ENCODE peak calls at places on chromosomes 1 and 21, in eight cellular contexts. Z is activated naive CD4-positive, alpha-beta T cell; A is DMS79 treated with DMSO at 0.1 percent for 48 hours; D is NCI-H1092 treated with DMSO at 0.1 percent for 48 hours; P is GM04504; R is LHCN-M2; I is transverse colon; B is GM12864. S is an unnamed sample.

GRCh38 chr1:245825128-245825901 is 670.5 kb downstream of the KIF26B start:
- DNase-seq in A (no peak), I (no peak), D (no peak), Z (no peak), P (no peak), B (no peak), R (no peak), S (no peak)

GRCh38 chr1:38559180-38559874 is 300.2 kb downstream of the RRAGC start:
- DNase-seq in R (no peak), D (no peak), B (peak), P (no peak), I (peak), A (peak), Z (peak), S (no peak)

GRCh38 chr1:12595839-12596821 is 21.9 kb downstream of the DHRS3 start:
- DNase-seq in B (no peak), R (peak), Z (no peak), I (peak), P (peak), A (peak), D (peak), S (no peak)

GRCh38 chr1:216500273-216500967 is 77.2 kb upstream of the USH2A start:
- DNase-seq in A (no peak), D (peak), B (no peak), I (no peak), P (no peak), R (no peak), Z (no peak), S (no peak)

GRCh38 chr1:207839083-207839413 is 71.9 kb downstream of the CD34 start:
- DNase-seq in Z (no peak), R (no peak), P (no peak), A (no peak), I (no peak), D (no peak), B (no peak), S (no peak)

GRCh38 chr1:227940791-227941241 is 6.9 kb downstream of the WNT9A start:
- DNase-seq in D (no peak), I (no peak), Z (no peak), B (no peak), R (no peak), P (no peak), A (no peak), S (no peak)

GRCh38 chr1:39178541-39179431 is 25.7 kb upstream of the MACF1 start:
- DNase-seq in A (no peak), P (no peak), D (no peak), B (no peak), Z (no peak), I (no peak), R (peak), S (no peak)

GRCh38 chr1:175679931-175680652 is 63.3 kb downstream of the TNR start:
- DNase-seq in P (no peak), A (no peak), I (no peak), R (no peak), B (no peak), D (no peak), Z (no peak), S (no peak)

GRCh38 chr1:231313661-231314060 is 24.0 kb downstream of the EXOC8 start:
- DNase-seq in R (no peak), B (no peak), I (no peak), P (no peak), D (no peak), A (no peak), Z (no peak), S (no peak)

GRCh38 chr1:14136152-14136763 is 436.3 kb downstream of the PRDM2 start:
- DNase-seq in B (no peak), R (no peak), P (no peak), I (no peak), D (no peak), Z (no peak), A (peak), S (no peak)

GRCh38 chr21:20790113-20790512 is 208.1 kb upstream of the NCAM2 start:
- DNase-seq in A (no peak), B (no peak), D (no peak), P (peak), I (no peak), Z (no peak), R (no peak), S (no peak)

GRCh38 chr1:36738245-36738644 is 255.5 kb upstream of the CSF3R start:
- DNase-seq in I (no peak), Z (no peak), A (no peak), B (no peak), D (no peak), R (no peak), P (no peak), S (no peak)

GRCh38 chr1:164443166-164443565 is 115.8 kb upstream of the PBX1 start:
- DNase-seq in P (no peak), B (no peak), R (no peak), D (no peak), I (no peak), A (no peak), Z (no peak), S (no peak)

GRCh38 chr21:35035581-35035980 is 13.5 kb downstream of the RUNX1 start:
- DNase-seq in I (no peak), Z (no peak), A (no peak), R (no peak), D (no peak), P (no peak), B (no peak), S (no peak)

GRCh38 chr1:1296070-1297061 is 11.4 kb downstream of the ACAP3 start:
- DNase-seq in P (no peak), Z (no peak), D (no peak), I (no peak), A (no peak), R (no peak), B (no peak), S (no peak)

GRCh38 chr1:41023279-41023990 is 1.9 kb upstream of the SLFNL1 start:
- DNase-seq in Z (no peak), B (no peak), A (no peak), I (no peak), R (peak), P (no peak), D (peak), S (no peak)

GRCh38 chr1:12060500-12060899 is 2.6 kb upstream of the TNFRSF8 start:
- DNase-seq in D (no peak), R (no peak), I (no peak), Z (no peak), A (no peak), B (no peak), P (no peak), S (no peak)

GRCh38 chr1:65687435-65688214 is 105.1 kb upstream of the PDE4B start:
- DNase-seq in R (peak), D (peak), P (peak), I (peak), Z (peak), A (peak), B (no peak), S (peak)

S was measured in NCI-H1105 treated with DMSO at 0.1 percent for 48 hours.